ENCODE peak calls at places on chromosomes 12 and 14, in nine cellular contexts. O is HFF-Myc, K is epithelial cell of proximal tubule, X is stomach, C is SK-N-SH, Y is astrocyte of the spinal cord, E is HCT116, R is fibroblast of the aortic adventitia, S is left ventricle myocardium inferior. Q is an unnamed sample.

GRCh38 chr14:85752179-85752578 is 222.2 kb downstream of the FLRT2 start:
- DNase-seq in O (no peak), K (no peak), X (no peak), C (no peak), Y (no peak), E (no peak), R (no peak), S (no peak), Q (no peak)

GRCh38 chr12:14886271-14886670 is 617 bp upstream of the MGP start:
- DNase-seq in O (no peak), K (no peak), X (no peak), C (no peak), Y (no peak), E (no peak), R (no peak), S (no peak), Q (no peak)

GRCh38 chr14:99581371-99581770 is 22.6 kb downstream of the CCDC85C start:
- DNase-seq in O (no peak), K (no peak), X (no peak), C (no peak), Y (no peak), E (no peak), R (no peak), S (no peak), Q (no peak)

GRCh38 chr12:64025174-64025958 is 180.9 kb downstream of the SRGAP1 start:
- DNase-seq in O (no peak), K (no peak), X (no peak), C (no peak), Y (no peak), E (no peak), R (no peak), S (no peak), Q (no peak)

GRCh38 chr12:5907812-5908211 is 37.2 kb downstream of the ANO2 start:
- DNase-seq in O (no peak), K (no peak), X (no peak), C (no peak), Y (no peak), E (no peak), R (no peak), S (no peak), Q (no peak)

GRCh38 chr14:73789996-73790581 is 61.5 kb upstream of the PTGR2 start:
- DNase-seq in O (peak), K (no peak), X (no peak), C (no peak), Y (peak), E (no peak), R (peak), S (peak), Q (no peak)

GRCh38 chr12:67148265-67148664 is 120.9 kb upstream of the CAND1 start:
- DNase-seq in O (no peak), K (no peak), X (no peak), C (no peak), Y (no peak), E (no peak), R (no peak), S (no peak), Q (no peak)

GRCh38 chr14:64680013-64680674 is 24.1 kb upstream of the PLEKHG3 start:
- DNase-seq in O (no peak), K (peak), X (peak), C (no peak), Y (no peak), E (no peak), R (peak), S (no peak), Q (no peak)

GRCh38 chr12:45781080-45781479 is 51.6 kb downstream of the ARID2 start:
- DNase-seq in O (no peak), K (no peak), X (no peak), C (no peak), Y (no peak), E (no peak), R (no peak), S (no peak), Q (no peak)

GRCh38 chr14:103064978-103065377 is 7.6 kb upstream of the CDC42BPB start:
- DNase-seq in O (no peak), K (no peak), X (no peak), C (no peak), Y (no peak), E (no peak), R (no peak), S (no peak), Q (no peak)

GRCh38 chr12:124917841-124918621 is 3.6 kb upstream of the UBC start:
- DNase-seq in O (no peak), K (no peak), X (no peak), C (no peak), Y (no peak), E (no peak), R (peak), S (no peak), Q (no peak)

GRCh38 chr14:28767851-28768548 is 1.4 kb downstream of the FOXG1 start:
- DNase-seq in O (no peak), K (no peak), X (no peak), C (no peak), Y (no peak), E (no peak), R (no peak), S (no peak), Q (no peak)

GRCh38 chr14:101869217-101869616 is 95.2 kb upstream of the DYNC1H1 start:
- DNase-seq in O (no peak), K (no peak), X (no peak), C (no peak), Y (no peak), E (no peak), R (no peak), S (no peak), Q (no peak)

GRCh38 chr14:87643005-87643404 is 350.0 kb downstream of the GALC start:
- DNase-seq in O (no peak), K (no peak), X (no peak), C (no peak), Y (no peak), E (no peak), R (peak), S (no peak), Q (no peak)

GRCh38 chr12:121132601-121133481 is at the start of gene P2RX7:
- DNase-seq in O (peak), K (no peak), X (peak), C (peak), Y (peak), E (peak), R (peak), S (peak), Q (peak)

GRCh38 chr12:108542320-108542719 is 18.7 kb downstream of the SART3 start:
- DNase-seq in O (no peak), K (no peak), X (no peak), C (no peak), Y (no peak), E (no peak), R (no peak), S (no peak), Q (no peak)

GRCh38 chr14:77864580-77864979 is 64.7 kb downstream of the ADCK1 start:
- DNase-seq in O (no peak), K (no peak), X (no peak), C (no peak), Y (no peak), E (no peak), R (no peak), S (no peak), Q (no peak)

GRCh38 chr12:57782608-57783465 is at the start of gene TSFM:
- DNase-seq in O (peak), K (peak), X (peak), C (peak), Y (peak), E (peak), R (peak), S (peak), Q (peak)

GRCh38 chr12:26979733-26980132 is 34.5 kb downstream of the TM7SF3 start:
- DNase-seq in O (no peak), K (no peak), X (no peak), C (no peak), Y (no peak), E (no peak), R (no peak), S (no peak), Q (no peak)

GRCh38 chr14:75981426-75981825 is 369 bp downstream of the TGFB3 start:
- DNase-seq in O (no peak), K (no peak), X (no peak), C (no peak), Y (no peak), E (no peak), R (no peak), S (no peak), Q (no peak)

GRCh38 chr14:65010211-65010931 is 23.7 kb downstream of the FNTB start:
- DNase-seq in O (no peak), K (no peak), X (no peak), C (no peak), Y (no peak), E (no peak), R (no peak), S (no peak), Q (no peak)

GRCh38 chr12:15173142-15173541 is 48.1 kb downstream of the RERG start:
- DNase-seq in O (no peak), K (no peak), X (no peak), C (no peak), Y (no peak), E (no peak), R (no peak), S (no peak), Q (no peak)

GRCh38 chr14:68444449-68445168 is 348.3 kb downstream of the ZFP36L1 start:
- DNase-seq in O (no peak), K (no peak), X (peak), C (no peak), Y (peak), E (no peak), R (peak), S (peak), Q (no peak)

GRCh38 chr14:76489667-76490066 is 113.7 kb downstream of the ESRRB start:
- DNase-seq in O (no peak), K (no peak), X (no peak), C (no peak), Y (no peak), E (no peak), R (no peak), S (no peak), Q (no peak)

GRCh38 chr12:122064780-122065588 is 13.6 kb upstream of the MLXIP start:
- DNase-seq in O (peak), K (peak), X (no peak), C (peak), Y (peak), E (peak), R (peak), S (peak), Q (no peak)

GRCh38 chr14:47300801-47301200 is 374.6 kb downstream of the MDGA2 start:
- DNase-seq in O (no peak), K (peak), X (no peak), C (no peak), Y (peak), E (no peak), R (no peak), S (no peak), Q (no peak)

GRCh38 chr12:2944401-2945047 is 14.7 kb upstream of the TEAD4 start:
- DNase-seq in O (no peak), K (no peak), X (peak), C (peak), Y (peak), E (peak), R (peak), S (peak), Q (no peak)

GRCh38 chr12:88539893-88540292 is 40.4 kb downstream of the KITLG start:
- DNase-seq in O (no peak), K (no peak), X (no peak), C (no peak), Y (no peak), E (no peak), R (no peak), S (no peak), Q (no peak)

GRCh38 chr12:26573212-26573909 is 259.6 kb downstream of the ITPR2 start:
- DNase-seq in O (no peak), K (no peak), X (no peak), C (no peak), Y (no peak), E (no peak), R (no peak), S (no peak), Q (no peak)

GRCh38 chr12:48601013-48601756 is 31.3 kb upstream of the LALBA start:
- DNase-seq in O (peak), K (peak), X (no peak), C (no peak), Y (no peak), E (no peak), R (peak), S (no peak), Q (no peak)

GRCh38 chr12:93819048-93819491 is 141.9 kb downstream of the CRADD start:
- DNase-seq in O (no peak), K (no peak), X (peak), C (no peak), Y (peak), E (no peak), R (peak), S (peak), Q (no peak)

GRCh38 chr14:26255213-26255612 is 342.6 kb downstream of the NOVA1 start:
- DNase-seq in O (no peak), K (peak), X (no peak), C (no peak), Y (peak), E (no peak), R (peak), S (no peak), Q (no peak)

GRCh38 chr14:98368916-98369315 is 903.1 kb downstream of the BCL11B start:
- DNase-seq in O (no peak), K (no peak), X (no peak), C (no peak), Y (no peak), E (no peak), R (no peak), S (no peak), Q (no peak)

GRCh38 chr12:106108187-106108816 is 30.5 kb downstream of the NUAK1 start:
- DNase-seq in O (no peak), K (no peak), X (no peak), C (no peak), Y (peak), E (no peak), R (peak), S (no peak), Q (no peak)

GRCh38 chr12:1044697-1045096 is 53.7 kb downstream of the ERC1 start:
- DNase-seq in O (no peak), K (no peak), X (no peak), C (no peak), Y (peak), E (no peak), R (peak), S (no peak), Q (no peak)

GRCh38 chr12:108985750-108986149 is 35.1 kb downstream of the SVOP start:
- DNase-seq in O (no peak), K (no peak), X (no peak), C (no peak), Y (no peak), E (no peak), R (no peak), S (no peak), Q (no peak)

GRCh38 chr14:24013654-24014514 is 25.2 kb downstream of the DHRS4L2 start:
- DNase-seq in O (peak), K (peak), X (peak), C (peak), Y (peak), E (peak), R (peak), S (no peak), Q (no peak)

GRCh38 chr12:95547522-95548055 is 3.7 kb downstream of the USP44 start:
- DNase-seq in O (no peak), K (no peak), X (no peak), C (no peak), Y (peak), E (no peak), R (peak), S (no peak), Q (no peak)

GRCh38 chr14:23481992-23482813 is 12.7 kb downstream of the NGDN start:
- DNase-seq in O (no peak), K (no peak), X (no peak), C (peak), Y (no peak), E (no peak), R (no peak), S (no peak), Q (no peak)

GRCh38 chr12:15706010-15706676 is 83.0 kb downstream of the EPS8 start:
- DNase-seq in O (no peak), K (no peak), X (peak), C (no peak), Y (no peak), E (no peak), R (no peak), S (no peak), Q (no peak)

GRCh38 chr12:60112063-60112462 is 516.2 kb downstream of the SLC16A7 start:
- DNase-seq in O (no peak), K (no peak), X (no peak), C (no peak), Y (no peak), E (no peak), R (no peak), S (no peak), Q (no peak)

GRCh38 chr12:60106207-60106606 is 510.4 kb downstream of the SLC16A7 start:
- DNase-seq in O (peak), K (no peak), X (no peak), C (no peak), Y (peak), E (no peak), R (peak), S (no peak), Q (no peak)

GRCh38 chr12:60112778-60113177 is 516.9 kb downstream of the SLC16A7 start:
- DNase-seq in O (no peak), K (no peak), X (no peak), C (no peak), Y (no peak), E (no peak), R (no peak), S (no peak), Q (no peak)

DNA sequence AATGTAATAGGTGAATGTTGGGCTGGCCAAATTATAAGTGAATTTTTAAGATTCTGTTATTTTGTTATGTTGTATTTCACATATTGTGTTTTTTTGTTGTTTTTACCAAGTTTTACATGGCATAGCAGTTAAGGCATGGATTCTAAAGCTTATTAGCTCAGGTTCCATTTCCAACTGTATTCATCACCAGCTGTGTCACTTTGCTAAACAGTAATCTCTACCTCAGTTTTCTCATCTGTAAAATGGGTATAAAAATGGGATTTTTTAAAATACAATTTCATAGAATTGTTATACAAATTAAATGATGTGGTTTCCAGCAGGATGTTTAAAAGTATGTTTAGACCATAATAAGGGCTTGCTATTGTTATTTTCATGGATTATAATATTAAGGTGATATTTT is 512.2 kb downstream of the SLC16A7 start:
- DNase-seq in O (no peak), K (no peak), X (no peak), C (no peak), Y (no peak), E (no peak), R (no peak), S (no peak), Q (no peak)
- TF ChIP-seq CTCF in O (no peak), K (no peak), X (no peak), C (no peak), Y (no peak), E (no peak), R (no peak), S (no peak), Q (no peak)

GRCh38 chr12:103501447-103501846 is 5.7 kb upstream of the C12orf42 start:
- DNase-seq in O (no peak), K (no peak), X (no peak), C (no peak), Y (no peak), E (no peak), R (no peak), S (no peak), Q (no peak)

GRCh38 chr12:103504606-103505005 is 8.8 kb upstream of the C12orf42 start:
- DNase-seq in O (no peak), K (no peak), X (no peak), C (no peak), Y (no peak), E (no peak), R (no peak), S (no peak), Q (no peak)

GRCh38 chr12:103503546-103504480 is 8.0 kb upstream of the C12orf42 start:
- DNase-seq in O (no peak), K (no peak), X (peak), C (peak), Y (no peak), E (peak), R (no peak), S (no peak), Q (no peak)

DNA sequence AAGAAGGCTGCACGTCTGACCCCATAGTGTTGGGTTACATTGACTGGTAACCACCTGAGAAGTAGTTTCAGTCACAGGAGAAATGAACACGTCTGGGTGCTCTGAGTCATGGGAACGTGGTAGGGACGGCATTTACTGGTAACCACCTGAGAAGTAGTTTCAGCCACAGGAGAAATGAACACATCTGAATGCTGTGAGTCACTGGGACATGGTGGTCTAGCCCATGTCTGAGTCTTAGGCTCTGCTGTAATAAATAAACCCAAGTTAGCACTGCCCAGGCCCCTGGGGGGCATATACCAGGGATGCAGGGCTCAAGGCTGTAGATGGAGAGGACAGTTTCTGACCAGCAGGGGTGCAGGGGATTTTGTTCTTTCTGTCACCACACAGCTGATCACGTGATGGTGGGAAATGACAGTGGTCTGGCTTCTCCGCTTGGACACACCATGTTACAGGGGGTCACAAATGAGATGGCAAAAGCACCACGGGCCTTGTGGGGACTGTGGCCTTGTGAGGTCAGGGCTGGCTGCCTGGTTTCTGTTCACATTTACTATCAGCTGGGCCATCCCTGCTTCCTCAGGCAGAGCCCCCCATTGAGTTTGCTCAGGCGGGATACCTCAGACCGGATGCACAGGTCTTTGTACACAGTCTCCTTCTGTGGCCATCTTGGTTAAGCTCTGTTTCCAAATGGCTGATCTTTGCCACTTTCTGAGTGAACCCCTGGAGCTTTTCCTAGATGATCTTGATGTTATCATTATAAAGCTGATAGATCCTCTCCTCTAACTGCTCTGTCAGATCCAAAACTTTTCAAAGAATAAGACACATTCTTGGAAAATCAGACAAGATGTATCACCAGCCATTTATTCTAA is 9.8 kb upstream of the C12orf42 start:
- DNase-seq in O (no peak), K (peak), X (no peak), C (no peak), Y (peak), E (no peak), R (no peak), S (no peak), Q (no peak)
- TF ChIP-seq CTCF in O (no peak), K (peak), X (no peak), C (no peak), Y (no peak), E (no peak), R (no peak), S (no peak), Q (no peak)

GRCh38 chr12:10505620-10506019 is at the start of gene EIF2S3B:
- DNase-seq in O (no peak), K (no peak), X (no peak), C (no peak), Y (no peak), E (no peak), R (no peak), S (no peak), Q (no peak)

GRCh38 chr12:10503460-10503859 is 2.2 kb upstream of the EIF2S3B start:
- DNase-seq in O (no peak), K (no peak), X (no peak), C (no peak), Y (no peak), E (no peak), R (no peak), S (no peak), Q (no peak)

GRCh38 chr12:10498042-10498441 is 7.6 kb upstream of the EIF2S3B start:
- DNase-seq in O (no peak), K (no peak), X (no peak), C (no peak), Y (no peak), E (no peak), R (no peak), S (no peak), Q (no peak)

GRCh38 chr12:10497602-10498001 is 8.1 kb upstream of the EIF2S3B start:
- DNase-seq in O (no peak), K (no peak), X (no peak), C (no peak), Y (peak), E (no peak), R (no peak), S (no peak), Q (no peak)

DNA sequence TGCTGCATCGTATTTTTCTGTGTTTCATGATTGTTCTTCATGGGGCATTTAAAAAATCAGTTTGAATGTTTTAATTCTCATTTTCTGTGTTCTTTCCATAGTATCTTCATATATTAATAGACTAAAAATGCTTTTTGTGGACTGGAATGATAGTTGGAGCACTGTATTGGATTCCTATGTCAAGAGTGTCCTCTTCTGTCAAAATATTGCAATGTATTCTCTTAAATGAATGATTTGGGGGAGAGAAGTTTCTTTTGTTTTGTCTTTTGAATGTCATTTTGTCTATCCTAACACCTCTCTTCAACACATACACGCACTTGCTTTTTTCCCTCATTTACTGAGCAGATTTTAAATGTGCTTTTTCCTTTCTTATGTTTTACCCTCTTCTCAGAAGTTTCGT is 4.7 kb upstream of the EIF2S3B start:
- DNase-seq in O (no peak), K (peak), X (no peak), C (no peak), Y (peak), E (peak), R (peak), S (no peak), Q (no peak)
- TF ChIP-seq CTCF in O (no peak), K (peak), X (no peak), C (peak), Y (peak), E (peak), R (peak), S (no peak), Q (peak)

GRCh38 chr14:54662491-54663116 is 95.7 kb downstream of the SAMD4A start:
- DNase-seq in O (no peak), K (no peak), X (no peak), C (no peak), Y (no peak), E (no peak), R (no peak), S (no peak), Q (no peak)
- TF ChIP-seq CTCF in O (no peak), K (no peak), X (no peak), C (no peak), Y (no peak), E (no peak), R (no peak), S (no peak), Q (no peak)